ENCODE peak calls at places on chromosome 13, in seven cellular contexts. One of them, this sample, is unnamed.
A peak's percentile ranks its signal among the peaks of the same experiment; 100 is the strongest.

GRCh38 chr13:49655906-49656305 is 27.6 kb downstream of the ARL11 start:
- DNase-seq in lower lobe of right lung: no peak
- DNase-seq in heart left ventricle: no peak
- DNase-seq in GOT3: no peak
- DNase-seq in putamen: no peak
- DNase-seq in stimulated activated CD4-positive, alpha-beta T cell treated with anti-CD3 and anti-CD28 coated beads, Interleukin-2, amount 100 ng/mL, for 24 hours: no peak
- DNase-seq in adrenal gland: no peak
- DNase-seq in this sample: no peak

GRCh38 chr13:26679411-26679810 is 81.2 kb downstream of the GPR12 start:
- DNase-seq in lower lobe of right lung: no peak
- DNase-seq in heart left ventricle: no peak
- DNase-seq in GOT3: no peak
- DNase-seq in putamen: no peak
- DNase-seq in stimulated activated CD4-positive, alpha-beta T cell treated with anti-CD3 and anti-CD28 coated beads, Interleukin-2, amount 100 ng/mL, for 24 hours: no peak
- DNase-seq in adrenal gland: no peak
- DNase-seq in this sample: no peak

GRCh38 chr13:57627663-57628062 is 3.9 kb upstream of the PCDH17 start:
- DNase-seq in lower lobe of right lung: no peak
- DNase-seq in heart left ventricle: no peak
- DNase-seq in GOT3: no peak
- DNase-seq in putamen: no peak
- DNase-seq in stimulated activated CD4-positive, alpha-beta T cell treated with anti-CD3 and anti-CD28 coated beads, Interleukin-2, amount 100 ng/mL, for 24 hours: no peak
- DNase-seq in adrenal gland: no peak
- DNase-seq in this sample: no peak

GRCh38 chr13:46797468-46798237 is 692 bp upstream of the ESD start:
- DNase-seq in lower lobe of right lung: no peak
- DNase-seq in heart left ventricle: no peak
- DNase-seq in GOT3: no peak
- DNase-seq in putamen: no peak
- DNase-seq in stimulated activated CD4-positive, alpha-beta T cell treated with anti-CD3 and anti-CD28 coated beads, Interleukin-2, amount 100 ng/mL, for 24 hours: no peak
- DNase-seq in adrenal gland: no peak
- DNase-seq in this sample: no peak

GRCh38 chr13:41401371-41401770 is 56.0 kb upstream of the RGCC start:
- DNase-seq in lower lobe of right lung: no peak
- DNase-seq in heart left ventricle: no peak
- DNase-seq in GOT3: no peak
- DNase-seq in putamen: no peak
- DNase-seq in stimulated activated CD4-positive, alpha-beta T cell treated with anti-CD3 and anti-CD28 coated beads, Interleukin-2, amount 100 ng/mL, for 24 hours: no peak
- DNase-seq in adrenal gland: no peak
- DNase-seq in this sample: no peak

GRCh38 chr13:91017669-91018053 is 329.8 kb upstream of the MIR17HG start:
- DNase-seq in lower lobe of right lung: no peak
- DNase-seq in heart left ventricle: no peak
- DNase-seq in GOT3: no peak
- DNase-seq in putamen: no peak
- DNase-seq in stimulated activated CD4-positive, alpha-beta T cell treated with anti-CD3 and anti-CD28 coated beads, Interleukin-2, amount 100 ng/mL, for 24 hours: no peak
- DNase-seq in adrenal gland: no peak
- DNase-seq in this sample: no peak

GRCh38 chr13:60169239-60170031 is 5.7 kb upstream of the DIAPH3 start:
- DNase-seq in lower lobe of right lung: no peak
- DNase-seq in heart left ventricle: no peak
- DNase-seq in GOT3: no peak
- DNase-seq in putamen: no peak
- DNase-seq in stimulated activated CD4-positive, alpha-beta T cell treated with anti-CD3 and anti-CD28 coated beads, Interleukin-2, amount 100 ng/mL, for 24 hours: no peak
- DNase-seq in adrenal gland: no peak
- DNase-seq in this sample: no peak

GRCh38 chr13:110109910-110110309 is 197.0 kb downstream of the COL4A1 start:
- DNase-seq in lower lobe of right lung: no peak
- DNase-seq in heart left ventricle: peak; percentile 89
- DNase-seq in GOT3: peak; percentile 68
- DNase-seq in putamen: no peak
- DNase-seq in stimulated activated CD4-positive, alpha-beta T cell treated with anti-CD3 and anti-CD28 coated beads, Interleukin-2, amount 100 ng/mL, for 24 hours: no peak
- DNase-seq in adrenal gland: peak; percentile 95
- DNase-seq in this sample: peak; percentile 88

GRCh38 chr13:70864731-70865130 is 756.5 kb upstream of the KLHL1 start:
- DNase-seq in lower lobe of right lung: no peak
- DNase-seq in heart left ventricle: no peak
- DNase-seq in GOT3: no peak
- DNase-seq in putamen: no peak
- DNase-seq in stimulated activated CD4-positive, alpha-beta T cell treated with anti-CD3 and anti-CD28 coated beads, Interleukin-2, amount 100 ng/mL, for 24 hours: no peak
- DNase-seq in adrenal gland: no peak
- DNase-seq in this sample: no peak

GRCh38 chr13:44438234-44438579 is 64.6 kb downstream of the SERP2 start:
- DNase-seq in lower lobe of right lung: no peak
- DNase-seq in heart left ventricle: no peak
- DNase-seq in GOT3: no peak
- DNase-seq in putamen: no peak
- DNase-seq in stimulated activated CD4-positive, alpha-beta T cell treated with anti-CD3 and anti-CD28 coated beads, Interleukin-2, amount 100 ng/mL, for 24 hours: no peak
- DNase-seq in adrenal gland: no peak
- DNase-seq in this sample: no peak

GRCh38 chr13:92137519-92137918 is 739.1 kb downstream of the GPC5 start:
- DNase-seq in lower lobe of right lung: no peak
- DNase-seq in heart left ventricle: no peak
- DNase-seq in GOT3: no peak
- DNase-seq in putamen: no peak
- DNase-seq in stimulated activated CD4-positive, alpha-beta T cell treated with anti-CD3 and anti-CD28 coated beads, Interleukin-2, amount 100 ng/mL, for 24 hours: no peak
- DNase-seq in adrenal gland: no peak
- DNase-seq in this sample: no peak

GRCh38 chr13:31016342-31017325 is 84.2 kb downstream of the TEX26 start:
- DNase-seq in lower lobe of right lung: no peak
- DNase-seq in heart left ventricle: no peak
- DNase-seq in GOT3: no peak
- DNase-seq in putamen: no peak
- DNase-seq in stimulated activated CD4-positive, alpha-beta T cell treated with anti-CD3 and anti-CD28 coated beads, Interleukin-2, amount 100 ng/mL, for 24 hours: no peak
- DNase-seq in adrenal gland: no peak
- DNase-seq in this sample: no peak

GRCh38 chr13:86856996-86857395 is 814.2 kb upstream of the SLITRK5 start:
- DNase-seq in lower lobe of right lung: no peak
- DNase-seq in heart left ventricle: no peak
- DNase-seq in GOT3: no peak
- DNase-seq in putamen: no peak
- DNase-seq in stimulated activated CD4-positive, alpha-beta T cell treated with anti-CD3 and anti-CD28 coated beads, Interleukin-2, amount 100 ng/mL, for 24 hours: no peak
- DNase-seq in adrenal gland: no peak
- DNase-seq in this sample: no peak

GRCh38 chr13:51594432-51594831 is 10.2 kb downstream of the WDFY2 start:
- DNase-seq in lower lobe of right lung: no peak
- DNase-seq in heart left ventricle: no peak
- DNase-seq in GOT3: no peak
- DNase-seq in putamen: no peak
- DNase-seq in stimulated activated CD4-positive, alpha-beta T cell treated with anti-CD3 and anti-CD28 coated beads, Interleukin-2, amount 100 ng/mL, for 24 hours: no peak
- DNase-seq in adrenal gland: no peak
- DNase-seq in this sample: no peak

GRCh38 chr13:113890758-113891480 is 27.0 kb upstream of the GAS6 start:
- DNase-seq in lower lobe of right lung: no peak
- DNase-seq in heart left ventricle: no peak
- DNase-seq in GOT3: no peak
- DNase-seq in putamen: no peak
- DNase-seq in stimulated activated CD4-positive, alpha-beta T cell treated with anti-CD3 and anti-CD28 coated beads, Interleukin-2, amount 100 ng/mL, for 24 hours: no peak
- DNase-seq in adrenal gland: no peak
- DNase-seq in this sample: no peak

GRCh38 chr13:93496985-93497673 is 270.5 kb downstream of the GPC6 start:
- DNase-seq in lower lobe of right lung: no peak
- DNase-seq in heart left ventricle: no peak
- DNase-seq in GOT3: no peak
- DNase-seq in putamen: no peak
- DNase-seq in stimulated activated CD4-positive, alpha-beta T cell treated with anti-CD3 and anti-CD28 coated beads, Interleukin-2, amount 100 ng/mL, for 24 hours: no peak
- DNase-seq in adrenal gland: no peak
- DNase-seq in this sample: no peak